ENCODE peak calls at places on chromosomes 11 and 22, in seven cellular contexts. L, T, B, J, F, Y and P are unnamed samples.

GRCh38 chr22:29773233-29773632 is 6.1 kb downstream of the UQCR10 start:
- DNase-seq in L (no peak), F (no peak), J (no peak), B (peak; percentile 57), T (no peak), Y (no peak), P (no peak)

GRCh38 chr11:72141066-72141465 is 5.5 kb downstream of the FOLR3 start:
- DNase-seq in T (no peak), B (no peak), L (no peak), F (no peak), J (no peak), Y (no peak), P (no peak)

GRCh38 chr11:3808846-3809623 is 675 bp downstream of the PGAP2 start:
- DNase-seq in L (no peak), J (peak; percentile 25), F (no peak), Y (no peak), B (peak; percentile 67), T (no peak), P (no peak)

GRCh38 chr22:40720538-40721256 is 41.4 kb downstream of the MCHR1 start:
- DNase-seq in F (no peak), B (no peak), L (no peak), T (no peak), J (no peak), Y (no peak), P (no peak)

GRCh38 chr11:57222239-57222638 is 14.8 kb downstream of the APLNR start:
- DNase-seq in L (no peak), T (no peak), F (no peak), J (no peak), B (no peak), Y (no peak), P (no peak)

GRCh38 chr11:19359425-19360000 is 118.8 kb upstream of the E2F8 start:
- DNase-seq in Y (no peak), F (no peak), T (no peak), B (no peak), L (no peak), J (no peak), P (no peak)

GRCh38 chr11:124961972-124962609 is 8.1 kb downstream of the CCDC15 start:
- DNase-seq in T (peak; percentile 77), Y (no peak), L (no peak), F (no peak), B (peak; percentile 11), J (no peak), P (no peak)

GRCh38 chr11:128515766-128516466 is 71.4 kb downstream of the ETS1 start:
- DNase-seq in J (no peak), T (no peak), Y (no peak), F (no peak), B (no peak), L (no peak), P (no peak)

GRCh38 chr11:67545280-67545679 is 22.0 kb upstream of the CABP2 start:
- DNase-seq in B (peak; percentile 28), Y (peak; percentile 91), T (no peak), J (no peak), L (no peak), F (no peak), P (no peak)

GRCh38 chr11:33598426-33599069 is 102.1 kb downstream of the C11orf91 start:
- DNase-seq in J (no peak), B (no peak), L (no peak), F (no peak), Y (no peak), T (no peak), P (peak; percentile 64)

GRCh38 chr22:30453731-30454510 is 17.9 kb downstream of the SEC14L3 start:
- DNase-seq in B (peak; percentile 23), T (no peak), L (no peak), Y (no peak), J (no peak), F (no peak), P (no peak)

GRCh38 chr11:10669258-10670033 is 24.1 kb downstream of the IRAG1 start:
- DNase-seq in B (no peak), L (no peak), J (no peak), T (no peak), F (no peak), Y (no peak), P (no peak)